ENCODE peak calls at places on chromosomes 4 and X, in ten cellular contexts. E is type B pancreatic cell, G is OCI-LY7, T is AG10803, A is H9, M is heart left ventricle, J is GM20000, H is WTC11, O is glutamatergic neuron, Y is bronchial epithelial cell. I is an unnamed sample.

GRCh38 chrX:132004728-132005127 is 18.4 kb upstream of the STK26 start:
- DNase-seq in O (no peak), G (no peak), E (no peak), H (no peak), M (no peak), A (no peak), Y (peak), T (no peak), J (no peak), I (no peak)

GRCh38 chrX:2967998-2968909 is 38.1 kb upstream of the ARSH start:
- DNase-seq in M (peak), G (no peak), A (peak), Y (peak), H (no peak), J (no peak), O (peak), E (no peak), T (peak), I (no peak)

GRCh38 chrX:44071070-44071645 is 98.0 kb upstream of the NDP start:
- DNase-seq in M (no peak), E (no peak), H (no peak), G (no peak), A (no peak), Y (no peak), T (peak), J (no peak), O (no peak), I (no peak)

GRCh38 chr4:86092684-86093083 is 267.2 kb downstream of the MAPK10 start:
- DNase-seq in T (peak), O (no peak), J (no peak), Y (peak), G (no peak), A (no peak), E (no peak), M (no peak), H (no peak), I (peak)

GRCh38 chr4:6771229-6771671 is 11.3 kb upstream of the KIAA0232 start:
- DNase-seq in G (no peak), O (peak), A (no peak), Y (no peak), J (no peak), M (peak), E (no peak), H (no peak), T (peak), I (no peak)

GRCh38 chrX:50827996-50828395 is 14.0 kb upstream of the SHROOM4 start:
- DNase-seq in E (no peak), T (peak), J (no peak), G (no peak), A (no peak), M (no peak), Y (peak), O (no peak), H (no peak), I (no peak)

GRCh38 chrX:119669424-119670037 is 23.4 kb downstream of the SEPTIN6 start:
- DNase-seq in H (no peak), J (no peak), E (no peak), O (no peak), M (peak), Y (no peak), A (no peak), T (peak), G (no peak), I (no peak)

GRCh38 chrX:19705196-19705769 is 182.1 kb downstream of the SH3KBP1 start:
- DNase-seq in H (no peak), A (no peak), O (no peak), J (no peak), E (no peak), M (no peak), G (no peak), Y (no peak), T (peak), I (peak)

GRCh38 chrX:134798472-134798871 is 140.2 kb upstream of the PLAC1 start:
- DNase-seq in O (no peak), J (no peak), Y (no peak), E (no peak), A (no peak), G (no peak), M (no peak), H (no peak), T (no peak), I (no peak)

GRCh38 chr4:138697771-138698170 is 317.8 kb upstream of the NOCT start:
- DNase-seq in A (no peak), O (no peak), J (no peak), T (no peak), E (no peak), H (no peak), M (no peak), Y (no peak), G (no peak), I (peak)

DNA sequence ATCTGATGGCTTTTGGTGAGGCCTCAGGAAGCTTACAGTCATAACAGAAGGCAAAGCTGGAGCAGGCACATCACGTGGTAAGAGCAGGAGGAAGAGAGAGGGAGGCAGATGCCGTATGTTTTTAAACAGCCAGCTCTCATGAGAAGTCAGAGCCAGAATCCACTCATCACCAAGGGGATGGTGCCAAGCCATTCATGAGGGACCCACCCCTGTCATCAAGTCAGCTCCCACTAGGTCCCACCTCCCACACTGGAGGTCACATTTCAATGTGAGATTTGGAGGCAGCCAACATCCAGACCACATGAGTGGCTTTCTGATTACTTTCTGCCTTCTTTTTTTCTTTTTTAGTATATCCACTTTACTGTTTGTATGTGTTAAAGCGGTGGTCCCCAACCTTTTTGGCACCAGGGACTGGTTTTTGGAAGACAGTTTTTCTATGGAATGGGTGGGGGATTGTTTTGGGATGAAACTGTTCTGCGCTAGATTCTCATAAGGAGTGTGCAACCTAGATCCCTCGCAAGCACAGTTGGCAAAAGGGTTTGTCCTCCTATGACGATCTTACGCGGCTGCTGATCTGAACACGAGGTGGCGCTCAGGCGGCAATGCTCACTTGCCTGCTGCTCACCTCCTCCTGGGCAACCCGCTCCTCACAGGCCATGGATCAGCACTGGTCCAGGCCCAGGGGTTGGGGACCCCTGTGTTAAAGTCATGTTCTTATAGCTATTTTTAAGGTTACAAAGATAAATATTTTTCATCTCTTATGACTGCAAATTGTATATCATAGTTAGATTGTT is 61.7 kb downstream of the SLIT2 start:
- DNase-seq in M (no peak), E (no peak), A (peak), J (no peak), Y (no peak), T (no peak), H (peak), G (peak), O (peak), I (no peak)
- TF ChIP-seq CTCF in M (no peak), E (peak), A (peak), J (peak), Y (no peak), T (no peak), H (peak), G (peak), O (peak), I (no peak)

DNA sequence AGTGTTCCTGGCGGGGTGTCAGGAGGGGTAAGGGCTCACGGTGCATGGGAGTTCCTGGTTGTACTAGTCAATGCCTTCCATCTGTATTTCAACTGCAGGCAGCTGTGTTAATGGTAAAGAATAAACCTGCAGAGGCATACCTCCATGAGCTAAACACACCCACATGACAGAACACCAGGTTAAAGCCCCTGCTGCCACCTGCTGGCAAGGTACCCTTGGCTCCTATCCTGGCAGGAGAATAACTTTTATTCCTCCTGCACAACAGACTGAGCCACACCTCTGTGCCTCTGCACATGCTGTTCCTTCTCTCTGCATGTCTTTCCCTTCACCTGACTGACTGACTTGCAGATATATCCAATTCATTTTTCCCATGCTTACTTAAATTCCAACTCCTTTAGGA is 11.1 kb downstream of the ITIH6 start:
- DNase-seq in H (peak), J (peak), Y (peak), A (peak), G (peak), M (no peak), O (no peak), T (no peak), E (no peak), I (no peak)
- TF ChIP-seq CTCF in H (no peak), J (peak), Y (peak), A (peak), G (peak), M (no peak), O (no peak), T (no peak), E (peak), I (no peak)

GRCh38 chr4:15667006-15667405 is 11.8 kb upstream of the FBXL5 start:
- DNase-seq in Y (no peak), H (no peak), J (no peak), E (no peak), G (no peak), O (no peak), A (no peak), T (no peak), M (no peak), I (no peak)

GRCh38 chr4:15668566-15669435 is 12.8 kb upstream of the FAM200B start:
- DNase-seq in T (no peak), E (no peak), Y (no peak), G (no peak), M (no peak), O (no peak), J (no peak), A (no peak), H (no peak), I (no peak)

GRCh38 chr4:15659768-15660394 is 4.7 kb upstream of the FBXL5 start:
- DNase-seq in G (no peak), J (no peak), E (no peak), Y (peak), T (peak), H (no peak), M (no peak), O (no peak), A (no peak), I (peak)

GRCh38 chr4:15670576-15670975 is 11.1 kb upstream of the FAM200B start:
- DNase-seq in G (no peak), T (no peak), M (no peak), Y (no peak), J (no peak), A (no peak), H (no peak), O (no peak), E (no peak), I (no peak)

GRCh38 chr4:15665738-15666365 is 10.7 kb upstream of the FBXL5 start:
- DNase-seq in G (no peak), J (no peak), O (no peak), E (no peak), M (no peak), H (no peak), T (no peak), Y (peak), A (no peak), I (no peak)
- TF ChIP-seq CTCF in G (no peak), J (no peak), O (no peak), E (no peak), M (no peak), H (no peak), T (no peak), Y (no peak), A (no peak), I (no peak)

GRCh38 chrX:153500676-153501280 is 6.0 kb downstream of the BGN start:
- DNase-seq in A (no peak), J (no peak), Y (no peak), T (no peak), G (no peak), H (no peak), O (no peak), M (no peak), E (no peak), I (no peak)
- TF ChIP-seq CTCF in A (no peak), J (no peak), Y (no peak), T (no peak), G (no peak), H (no peak), O (no peak), M (no peak), E (no peak), I (no peak)

DNA sequence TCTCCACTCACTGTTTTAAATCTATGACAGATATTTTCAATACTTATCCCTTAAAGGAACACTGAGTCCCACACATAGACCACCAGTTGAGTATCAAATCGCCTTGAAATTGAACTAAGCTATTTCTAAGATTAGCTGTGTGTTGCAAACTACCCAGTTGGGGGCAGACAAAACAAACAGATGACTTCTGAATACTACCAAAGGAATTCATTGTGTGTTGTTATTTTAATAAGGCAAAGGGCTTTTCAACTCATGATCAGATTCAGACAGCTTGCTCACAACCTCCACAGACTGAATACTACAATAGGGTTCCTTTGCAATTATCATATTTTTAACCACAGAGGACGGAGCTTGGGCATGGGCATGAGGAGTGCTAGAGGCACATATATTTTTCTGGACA is 283.0 kb upstream of the GPC4 start:
- DNase-seq in E (no peak), O (no peak), J (no peak), T (peak), M (no peak), Y (peak), H (no peak), G (no peak), A (no peak), I (no peak)
- TF ChIP-seq CTCF in E (peak), O (no peak), J (no peak), T (no peak), M (peak), Y (no peak), H (no peak), G (no peak), A (no peak), I (peak)

GRCh38 chrX:110402091-110402854 is 43.6 kb downstream of the RTL9 start:
- DNase-seq in T (peak), O (no peak), M (peak), H (no peak), J (no peak), A (peak), E (no peak), G (no peak), Y (peak), I (no peak)

GRCh38 chrX:110403436-110403835 is 44.8 kb downstream of the RTL9 start:
- DNase-seq in Y (no peak), G (no peak), T (no peak), J (no peak), O (no peak), H (no peak), E (no peak), A (no peak), M (no peak), I (no peak)

GRCh38 chrX:110402855-110403230 is 44.2 kb downstream of the RTL9 start:
- DNase-seq in E (no peak), H (no peak), O (no peak), T (no peak), A (no peak), Y (peak), J (no peak), G (no peak), M (no peak), I (no peak)

GRCh38 chrX:110399497-110399896 is 40.8 kb downstream of the RTL9 start:
- DNase-seq in H (no peak), E (no peak), G (no peak), A (no peak), M (no peak), T (no peak), J (no peak), O (no peak), Y (no peak), I (no peak)

DNA sequence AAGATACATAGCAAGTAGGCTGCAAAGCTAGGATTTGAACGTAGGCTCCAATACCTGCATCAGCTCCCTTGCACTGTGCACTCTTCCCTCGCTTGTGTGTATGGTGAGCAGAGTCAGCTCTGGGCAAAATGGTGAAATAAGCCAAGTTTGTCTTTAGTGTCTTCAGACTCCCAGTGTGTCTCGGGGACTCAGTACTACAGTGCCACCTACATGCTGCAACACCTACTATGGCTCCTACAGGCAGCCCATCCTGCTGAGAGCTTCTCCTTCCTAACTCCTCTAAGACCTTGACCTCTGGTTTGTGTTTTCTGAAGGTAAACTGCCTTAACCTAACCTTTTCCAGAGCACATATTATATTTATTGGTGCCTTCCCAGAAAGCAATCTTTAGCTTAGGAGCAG is 42.5 kb downstream of the RTL9 start:
- DNase-seq in H (no peak), J (peak), Y (no peak), M (no peak), O (no peak), E (no peak), A (no peak), G (peak), T (no peak), I (no peak)
- TF ChIP-seq CTCF in H (no peak), J (no peak), Y (no peak), M (no peak), O (no peak), E (no peak), A (peak), G (peak), T (no peak), I (no peak)

DNA sequence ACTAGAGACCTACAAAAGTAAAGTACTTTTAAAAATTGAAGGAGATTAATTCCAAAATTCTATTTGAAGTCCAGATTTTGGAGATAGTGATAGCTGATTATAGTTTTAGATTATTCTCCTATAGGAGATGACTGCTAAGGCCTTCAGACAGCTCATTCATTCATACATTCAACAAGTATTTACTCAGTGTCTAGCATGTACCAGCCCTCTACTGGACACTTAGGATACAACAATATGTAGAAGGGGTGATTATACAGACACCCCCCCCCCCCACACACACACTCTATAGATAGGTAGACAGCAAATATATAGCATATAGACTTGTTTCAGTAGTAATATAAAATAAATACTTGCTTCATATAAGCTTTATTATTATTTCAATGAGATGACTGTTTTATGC is 60.4 kb upstream of the TAF9B start:
- DNase-seq in H (no peak), Y (peak), E (no peak), A (no peak), O (no peak), M (no peak), T (peak), G (peak), J (peak), I (no peak)
- TF ChIP-seq CTCF in H (no peak), Y (no peak), E (peak), A (peak), O (peak), M (no peak), T (peak), G (peak), J (no peak), I (peak)

GRCh38 chrX:15469613-15470012 is 23.5 kb downstream of the PIR start:
- DNase-seq in Y (no peak), H (no peak), G (no peak), M (no peak), E (no peak), T (no peak), O (no peak), A (no peak), J (no peak), I (no peak)

GRCh38 chrX:15464704-15465103 is 28.4 kb downstream of the PIR start:
- DNase-seq in O (no peak), A (no peak), G (no peak), H (no peak), J (no peak), T (no peak), M (no peak), E (no peak), Y (no peak), I (no peak)

GRCh38 chrX:15468036-15468435 is 25.1 kb downstream of the PIR start:
- DNase-seq in E (no peak), A (no peak), O (no peak), M (no peak), Y (peak), T (peak), H (no peak), G (peak), J (no peak), I (peak)

GRCh38 chrX:15465347-15465746 is 27.8 kb downstream of the PIR start:
- DNase-seq in H (no peak), E (no peak), O (no peak), M (no peak), A (no peak), Y (peak), G (peak), J (peak), T (peak), I (no peak)

DNA sequence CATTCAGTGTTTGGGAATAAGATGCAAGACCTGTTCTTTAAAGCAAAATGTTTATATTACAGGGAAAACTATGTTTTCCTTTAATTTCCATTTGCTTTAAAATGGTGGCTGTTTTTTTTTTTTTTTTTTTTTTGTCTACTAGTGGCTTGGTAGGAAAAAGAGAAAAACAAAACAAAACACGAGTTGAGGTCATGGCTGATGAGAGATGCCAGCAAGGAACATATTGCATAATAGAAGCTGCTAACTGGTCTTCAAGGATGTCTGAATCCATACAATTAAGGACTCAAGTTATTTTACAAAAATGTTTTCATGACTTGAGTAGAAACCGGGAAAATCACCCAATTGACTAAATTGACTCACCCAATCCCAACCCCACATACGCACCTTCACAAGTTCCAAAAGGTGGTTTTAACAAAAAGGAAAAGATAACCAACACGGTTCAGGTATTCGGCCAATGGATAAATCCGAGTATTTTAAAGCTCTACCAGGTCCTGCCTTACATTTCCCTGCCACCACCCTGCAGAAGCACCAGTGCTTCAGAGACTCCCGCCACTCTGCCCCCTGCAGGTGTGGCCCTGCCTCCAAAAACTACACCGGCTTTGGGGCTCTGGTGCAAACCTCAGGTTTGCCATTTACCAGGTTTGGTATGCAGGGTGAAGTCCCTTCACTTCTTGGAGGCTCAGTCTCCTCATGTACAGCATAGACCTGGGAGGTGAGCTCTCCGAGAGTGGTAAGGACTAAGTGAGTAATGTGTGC is 27.1 kb downstream of the PIR start:
- DNase-seq in A (peak), J (no peak), G (peak), T (peak), M (no peak), E (no peak), H (peak), O (no peak), Y (no peak), I (no peak)
- TF ChIP-seq CTCF in A (peak), J (no peak), G (peak), T (no peak), M (peak), E (peak), H (no peak), O (no peak), Y (no peak), I (peak)

I was measured in AG09309.